ENCODE peak calls at places on chromosomes 6 and 20, in seven cellular contexts. F is mammary epithelial cell, V is adrenal gland, Z is PC-3, H is thoracic aorta, S is Peyer's patch, M is breast epithelium. T is an unnamed sample.

GRCh38 chr6:150770631-150771030 is 94.9 kb upstream of the MTHFD1L start:
- DNase-seq in H (no peak), Z (no peak), F (no peak), M (no peak), V (no peak), S (no peak), T (no peak)

GRCh38 chr20:60507087-60507684 is 549.0 kb downstream of the CDH26 start:
- DNase-seq in H (no peak), S (no peak), Z (no peak), F (no peak), M (no peak), V (no peak), T (no peak)

GRCh38 chr20:13809373-13809772 is 24.5 kb downstream of the NDUFAF5 start:
- DNase-seq in V (no peak), M (no peak), S (no peak), F (no peak), Z (no peak), H (no peak), T (no peak)

GRCh38 chr6:118788702-118789101 is 105.2 kb upstream of the ASF1A start:
- DNase-seq in H (no peak), Z (no peak), M (no peak), S (no peak), F (no peak), V (no peak), T (no peak)

GRCh38 chr6:33739611-33740010 is 7.1 kb downstream of the IP6K3 start:
- DNase-seq in H (no peak), V (no peak), M (no peak), S (peak; percentile 59), Z (no peak), F (no peak), T (no peak)

GRCh38 chr20:35698298-35699126 is 640 bp downstream of the NFS1 start:
- DNase-seq in H (no peak), V (no peak), S (no peak), F (no peak), Z (no peak), M (no peak), T (peak; percentile 26)

GRCh38 chr6:28589234-28589951 is 63.7 kb downstream of the GPX5 start:
- DNase-seq in F (peak; percentile 97), V (peak; percentile 35), H (no peak), Z (peak; percentile 23), S (no peak), M (no peak), T (no peak)

GRCh38 chr6:109050012-109050411 is 44.6 kb downstream of the SESN1 start:
- DNase-seq in Z (no peak), S (no peak), M (no peak), V (no peak), F (peak; percentile 91), H (no peak), T (no peak)

GRCh38 chr6:11139051-11139960 is 27.8 kb upstream of the ERVFRD-1 start:
- DNase-seq in F (peak; percentile 97), S (no peak), M (no peak), Z (no peak), H (no peak), V (no peak), T (no peak)

GRCh38 chr6:168045706-168046620 is 33.0 kb downstream of the FRMD1 start:
- DNase-seq in V (no peak), H (no peak), Z (no peak), M (no peak), F (no peak), S (no peak), T (peak; percentile 52)

GRCh38 chr20:41509801-41510200 is 108.4 kb downstream of the CHD6 start:
- DNase-seq in F (no peak), V (peak; percentile 57), H (no peak), M (no peak), S (peak; percentile 53), Z (no peak), T (peak; percentile 33)

GRCh38 chr6:20168668-20169633 is 43.3 kb downstream of the MBOAT1 start:
- DNase-seq in S (no peak), M (no peak), V (no peak), H (no peak), F (no peak), Z (no peak), T (no peak)

GRCh38 chr6:47309326-47310130 is at the start of gene TNFRSF21:
- DNase-seq in V (peak; percentile 91), H (peak; percentile 37), F (peak; percentile 92), Z (peak; percentile 95), S (peak; percentile 95), M (peak; percentile 89), T (peak; percentile 93)

GRCh38 chr6:97697450-97697849 is 414.4 kb upstream of the MMS22L start:
- DNase-seq in Z (no peak), F (peak; percentile 5), M (no peak), V (no peak), S (no peak), H (no peak), T (no peak)

GRCh38 chr20:13029687-13030510 is 21.1 kb downstream of the SPTLC3 start:
- DNase-seq in M (no peak), F (peak; percentile 95), H (peak; percentile 17), S (peak; percentile 68), V (peak; percentile 64), Z (peak; percentile 99), T (no peak)

GRCh38 chr6:15331629-15332241 is 85.9 kb downstream of the JARID2 start:
- DNase-seq in M (no peak), H (no peak), S (no peak), F (no peak), Z (no peak), V (no peak), T (no peak)

GRCh38 chr6:75199856-75200255 is 6.0 kb downstream of the COL12A1 start:
- DNase-seq in S (no peak), H (no peak), F (no peak), V (no peak), M (no peak), Z (no peak), T (no peak)

GRCh38 chr6:110422444-110422822 is 7.1 kb upstream of the DDO start:
- DNase-seq in F (no peak), H (no peak), M (no peak), Z (no peak), S (no peak), V (no peak), T (no peak)

GRCh38 chr6:107398005-107398404 is 61.4 kb downstream of the PDSS2 start:
- DNase-seq in H (no peak), S (no peak), F (no peak), V (no peak), Z (no peak), M (no peak), T (no peak)
- H3K9me3 ChIP-seq in H (peaks cover 6% of the 10 kb centered on the region), S (peaks cover 12% of the 10 kb centered on the region), F (no peaks in the 10 kb centered on the region), V (peaks cover 10% of the 10 kb centered on the region), Z (no peaks in the 10 kb centered on the region), M (peaks cover 17% of the 10 kb centered on the region), T (peaks cover 13% of the 10 kb centered on the region)

GRCh38 chr20:57033994-57034393 is 232.4 kb downstream of the BMP7 start:
- DNase-seq in V (no peak), Z (peak; percentile 46), M (no peak), S (no peak), H (no peak), F (no peak), T (no peak)

GRCh38 chr20:57032847-57033246 is 233.6 kb downstream of the BMP7 start:
- DNase-seq in M (no peak), F (no peak), S (no peak), Z (no peak), V (no peak), H (no peak), T (no peak)

GRCh38 chr20:57030611-57031600 is 235.5 kb downstream of the BMP7 start:
- DNase-seq in M (no peak), F (no peak), V (no peak), H (no peak), S (no peak), Z (peak; percentile 84), T (no peak)

GRCh38 chr20:57027752-57028151 is 238.7 kb downstream of the BMP7 start:
- DNase-seq in H (no peak), F (no peak), Z (no peak), S (no peak), M (no peak), V (no peak), T (no peak)

GRCh38 chr20:57031867-57032355 is 234.5 kb downstream of the BMP7 start:
- DNase-seq in Z (no peak), M (no peak), S (no peak), F (no peak), H (no peak), V (no peak), T (no peak)
- H3K27me3 ChIP-seq in Z (peaks cover 6% of the 10 kb centered on the region), M (no peaks in the 10 kb centered on the region), S (no peaks in the 10 kb centered on the region), F (peaks cover 2% of the 10 kb centered on the region), H (no peaks in the 10 kb centered on the region), V (no peaks in the 10 kb centered on the region), T (no peaks in the 10 kb centered on the region)

GRCh38 chr6:17066610-17067009 is 35.2 kb upstream of the STMND1 start:
- DNase-seq in H (no peak), F (no peak), V (no peak), M (no peak), S (no peak), Z (no peak), T (no peak)
- H3K9me3 ChIP-seq in H (no peaks in the 10 kb centered on the region), F (no peaks in the 10 kb centered on the region), V (no peaks in the 10 kb centered on the region), M (peaks cover 11% of the 10 kb centered on the region), S (no peaks in the 10 kb centered on the region), Z (no peaks in the 10 kb centered on the region), T (no peaks in the 10 kb centered on the region)

DNA sequence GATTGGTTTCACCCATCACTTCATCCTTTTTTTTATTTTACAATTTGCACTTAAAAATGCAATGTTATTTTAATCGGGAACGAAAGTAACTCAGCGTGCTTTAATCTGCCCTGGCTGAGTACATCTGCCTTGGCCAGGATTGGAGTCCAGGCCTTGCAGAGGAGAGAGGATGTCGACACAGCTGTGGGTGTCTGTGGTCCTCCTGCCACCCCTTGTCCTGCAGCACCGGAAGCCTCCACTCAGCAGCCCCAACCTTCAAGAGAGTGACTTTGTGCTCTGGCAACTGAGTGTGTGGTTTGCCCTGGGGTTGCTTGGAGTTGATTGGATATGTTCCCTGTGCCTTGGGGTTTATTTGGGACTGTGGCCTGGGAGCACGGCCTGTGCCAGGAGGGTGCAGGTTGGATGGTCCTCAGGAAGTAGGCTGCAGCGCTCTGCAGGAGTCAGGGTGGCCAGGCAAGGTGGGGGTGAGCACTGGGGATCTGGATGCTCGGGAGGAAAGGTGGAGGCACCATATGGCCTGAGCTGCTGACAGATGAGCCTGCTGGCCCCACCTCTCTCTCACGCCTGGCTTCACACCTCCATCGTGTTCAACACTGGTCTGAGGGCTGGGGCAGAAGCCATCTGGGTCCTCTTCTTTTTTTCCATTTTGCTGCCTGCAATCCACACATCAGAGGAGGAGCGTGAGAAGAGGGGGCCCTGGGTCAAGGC is 4.3 kb downstream of the MYT1 start:
- DNase-seq in Z (no peak), V (no peak), S (no peak), H (no peak), M (no peak), F (no peak), T (no peak)
- H3K27me3 ChIP-seq in Z (peaks cover 61% of the 10 kb centered on the region), V (peaks cover 22% of the 10 kb centered on the region), S (no peaks in the 10 kb centered on the region), H (no peaks in the 10 kb centered on the region), M (no peaks in the 10 kb centered on the region), F (peaks cover 11% of the 10 kb centered on the region), T (no peaks in the 10 kb centered on the region)

DNA sequence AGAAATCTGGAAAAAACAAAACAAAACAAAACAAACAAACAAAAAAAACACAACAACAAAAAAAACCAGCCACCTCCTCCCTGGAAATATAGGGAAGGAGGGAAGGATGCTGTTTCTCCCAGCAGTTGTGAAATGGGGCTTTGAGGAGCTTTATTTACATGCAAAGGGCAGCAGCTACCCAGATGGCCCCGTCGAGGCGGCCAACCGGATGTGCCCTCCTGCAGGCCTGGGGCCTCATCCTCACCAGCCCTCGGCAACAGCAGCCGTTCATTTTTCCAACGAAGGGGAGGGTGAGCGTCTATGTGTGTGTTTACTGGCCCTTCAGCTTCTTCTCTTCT is 56.6 kb downstream of the FAM50B start:
- DNase-seq in Z (no peak), M (no peak), F (no peak), V (no peak), S (no peak), H (no peak), T (no peak)
- H3K9me3 ChIP-seq in Z (no peaks in the 10 kb centered on the region), M (no peaks in the 10 kb centered on the region), F (no peaks in the 10 kb centered on the region), V (no peaks in the 10 kb centered on the region), S (no peaks in the 10 kb centered on the region), H (no peaks in the 10 kb centered on the region), T (no peaks in the 10 kb centered on the region)

GRCh38 chr20:59235226-59235625 is 65.2 kb upstream of the EDN3 start:
- DNase-seq in V (no peak), Z (no peak), F (no peak), S (no peak), M (no peak), H (no peak), T (no peak)
- H3K27me3 ChIP-seq in V (peaks cover 12% of the 10 kb centered on the region), Z (peaks cover 98% of the 10 kb centered on the region), F (peaks cover 3% of the 10 kb centered on the region), S (no peaks in the 10 kb centered on the region), M (no peaks in the 10 kb centered on the region), H (no peaks in the 10 kb centered on the region), T (no peaks in the 10 kb centered on the region)

T was measured in upper lobe of left lung.